ENCODE peak calls at places on chromosomes 2 and 18, in seven cellular contexts. X is PC-9, N is AG08396, G is SW 1271, C is breast epithelium, T is NCI-H774, H is RPMI8226. E is an unnamed sample.

GRCh38 chr2:156021326-156022040 is 311.0 kb downstream of the NR4A2 start:
- DNase-seq in X (peak), N (no peak), G (no peak), C (no peak), T (no peak), H (no peak), E (no peak)

GRCh38 chr18:35039633-35040032 is 1.6 kb upstream of the MAPRE2 start:
- DNase-seq in X (peak), N (no peak), G (no peak), C (no peak), T (no peak), H (no peak), E (no peak)

GRCh38 chr2:207796585-207797350 is 27.1 kb upstream of the FZD5 start:
- DNase-seq in X (peak), N (peak), G (no peak), C (no peak), T (peak), H (no peak), E (no peak)

GRCh38 chr2:109304731-109305470 is 175.9 kb downstream of the SH3RF3 start:
- DNase-seq in X (no peak), N (no peak), G (no peak), C (no peak), T (no peak), H (no peak), E (no peak)

GRCh38 chr18:44229693-44230108 is 451.0 kb upstream of the SETBP1 start:
- DNase-seq in X (no peak), N (peak), G (no peak), C (peak), T (no peak), H (no peak), E (no peak)

GRCh38 chr2:180707867-180708205 is 272.6 kb upstream of the UBE2E3 start:
- DNase-seq in X (peak), N (peak), G (peak), C (no peak), T (peak), H (no peak), E (no peak)

GRCh38 chr2:98828793-98829371 is 98.0 kb upstream of the MGAT4A start:
- DNase-seq in X (peak), N (no peak), G (no peak), C (no peak), T (no peak), H (no peak), E (peak)

GRCh38 chr2:207993141-207993763 is 32.1 kb downstream of the PLEKHM3 start:
- DNase-seq in X (peak), N (peak), G (no peak), C (no peak), T (no peak), H (peak), E (no peak)

GRCh38 chr18:74115046-74115445 is 32.6 kb downstream of the FBXO15 start:
- DNase-seq in X (no peak), N (peak), G (no peak), C (no peak), T (no peak), H (no peak), E (no peak)

GRCh38 chr2:98902209-98903063 is 33.6 kb downstream of the CRACDL start:
- DNase-seq in X (no peak), N (no peak), G (no peak), C (no peak), T (no peak), H (no peak), E (no peak)

GRCh38 chr18:3538456-3538855 is 88.5 kb downstream of the TGIF1 start:
- DNase-seq in X (no peak), N (peak), G (no peak), C (no peak), T (no peak), H (no peak), E (no peak)

GRCh38 chr2:105754011-105754410 is 9.3 kb downstream of the NCK2 start:
- DNase-seq in X (no peak), N (no peak), G (no peak), C (no peak), T (no peak), H (no peak), E (peak)

GRCh38 chr2:68225119-68225632 is 27.2 kb downstream of the PPP3R1 start:
- DNase-seq in X (no peak), N (no peak), G (peak), C (no peak), T (peak), H (peak), E (no peak)

GRCh38 chr18:80086281-80086680 is 22.8 kb upstream of the ADNP2 start:
- DNase-seq in X (no peak), N (peak), G (no peak), C (no peak), T (no peak), H (no peak), E (no peak)

E was measured in lower leg skin.